ENCODE peak calls at places on chromosome 12, in five cellular contexts. H is PC-9, A is adrenal gland, W is pancreas, E is GM23248. C is an unnamed sample.

GRCh38 chr12:46299846-46300245 is 31.0 kb upstream of the SLC38A1 start:
- DNase-seq in H (no peak), A (no peak), W (no peak), E (no peak), C (no peak)

GRCh38 chr12:53751336-53752191 is at the start of gene CISTR:
- DNase-seq in H (no peak), A (no peak), W (peak; percentile 72), E (peak; percentile 35), C (no peak)

GRCh38 chr12:76790564-76791552 is 26.9 kb downstream of the ZDHHC17 start:
- DNase-seq in H (no peak), A (no peak), W (no peak), E (peak; percentile 46), C (no peak)

GRCh38 chr12:88628856-88629509 is 48.7 kb upstream of the KITLG start:
- DNase-seq in H (no peak), A (no peak), W (no peak), E (no peak), C (no peak)

GRCh38 chr12:112096667-112097066 is 11.9 kb downstream of the NAA25 start:
- DNase-seq in H (peak; percentile 20), A (no peak), W (no peak), E (peak; percentile 89), C (peak; percentile 47)

GRCh38 chr12:57518920-57519757 is 1.2 kb downstream of the DDIT3 start:
- DNase-seq in H (no peak), A (peak; percentile 36), W (no peak), E (peak; percentile 81), C (peak; percentile 47)

GRCh38 chr12:68261947-68262346 is 8.5 kb upstream of the IL22 start:
- DNase-seq in H (no peak), A (no peak), W (no peak), E (no peak), C (no peak)

GRCh38 chr12:20463920-20464524 is 95.7 kb downstream of the PDE3A start:
- DNase-seq in H (no peak), A (no peak), W (no peak), E (peak; percentile 49), C (no peak)

GRCh38 chr12:120693848-120694247 is 6.9 kb downstream of the MLEC start:
- DNase-seq in H (no peak), A (no peak), W (no peak), E (no peak), C (no peak)

GRCh38 chr12:65170245-65170881 is 980 bp downstream of the LEMD3 start:
- DNase-seq in H (peak; percentile 52), A (peak; percentile 54), W (peak; percentile 81), E (peak; percentile 84), C (peak; percentile 68)

GRCh38 chr12:52074006-52074405 is 4.2 kb downstream of the ATG101 start:
- DNase-seq in H (no peak), A (no peak), W (no peak), E (peak; percentile 77), C (no peak)

GRCh38 chr12:74903522-74903921 is 306.1 kb downstream of the KCNC2 start:
- DNase-seq in H (no peak), A (no peak), W (no peak), E (no peak), C (no peak)

GRCh38 chr12:118360785-118361404 is 11.8 kb downstream of the TAOK3 start:
- DNase-seq in H (no peak), A (no peak), W (no peak), E (peak; percentile 81), C (no peak)

GRCh38 chr12:69094606-69095216 is 144.7 kb upstream of the CPSF6 start:
- DNase-seq in H (no peak), A (no peak), W (no peak), E (no peak), C (no peak)

GRCh38 chr12:111768159-111768895 is 1.6 kb downstream of the ALDH2 start:
- DNase-seq in H (no peak), A (no peak), W (no peak), E (no peak), C (no peak)

GRCh38 chr12:110373025-110373876 is 30.3 kb downstream of the ANAPC7 start:
- DNase-seq in H (no peak), A (no peak), W (no peak), E (no peak), C (no peak)

GRCh38 chr12:80195737-80196136 is 96.4 kb downstream of the OTOGL start:
- DNase-seq in H (no peak), A (no peak), W (no peak), E (no peak), C (no peak)

GRCh38 chr12:124737040-124737419 is 126.6 kb downstream of the SCARB1 start:
- DNase-seq in H (no peak), A (no peak), W (no peak), E (no peak), C (peak; percentile 36)

GRCh38 chr12:118035194-118036041 is 18.9 kb downstream of the RFC5 start:
- DNase-seq in H (no peak), A (no peak), W (no peak), E (peak; percentile 74), C (peak; percentile 64)

GRCh38 chr12:63319936-63320633 is 169.1 kb upstream of the AVPR1A start:
- DNase-seq in H (no peak), A (no peak), W (no peak), E (no peak), C (no peak)

GRCh38 chr12:29961231-29961630 is 177.5 kb upstream of the TMTC1 start:
- DNase-seq in H (no peak), A (no peak), W (no peak), E (peak; percentile 33), C (no peak)

GRCh38 chr12:101841069-101841468 is 10.3 kb upstream of the GNPTAB start:
- DNase-seq in H (no peak), A (no peak), W (no peak), E (no peak), C (no peak)

GRCh38 chr12:24820872-24821271 is 128.0 kb downstream of the BCAT1 start:
- DNase-seq in H (no peak), A (no peak), W (no peak), E (peak; percentile 59), C (peak; percentile 50)

GRCh38 chr12:116959845-116960514 is 49.2 kb downstream of the FBXW8 start:
- DNase-seq in H (no peak), A (no peak), W (no peak), E (no peak), C (no peak)

GRCh38 chr12:26704684-26705475 is 128.1 kb downstream of the ITPR2 start:
- DNase-seq in H (no peak), A (no peak), W (no peak), E (peak; percentile 41), C (no peak)

GRCh38 chr12:109765493-109765810 is 51.8 kb downstream of the FAM222A start:
- DNase-seq in H (no peak), A (no peak), W (no peak), E (no peak), C (no peak)

GRCh38 chr12:120688527-120689071 is 1.6 kb downstream of the MLEC start:
- DNase-seq in H (no peak), A (no peak), W (no peak), E (peak; percentile 67), C (peak; percentile 20)

GRCh38 chr12:108468149-108468968 is 46.7 kb upstream of the FICD start:
- DNase-seq in H (no peak), A (peak; percentile 19), W (no peak), E (peak; percentile 56), C (no peak)

GRCh38 chr12:117674313-117674712 is 294.5 kb downstream of the KSR2 start:
- DNase-seq in H (no peak), A (no peak), W (no peak), E (no peak), C (peak; percentile 13)

GRCh38 chr12:64608901-64609542 is 1.3 kb upstream of the RASSF3 start:
- DNase-seq in H (peak; percentile 40), A (peak; percentile 34), W (no peak), E (peak; percentile 68), C (peak; percentile 37)

GRCh38 chr12:9049520-9050133 is 60.3 kb downstream of the KLRG1 start:
- DNase-seq in H (peak; percentile 34), A (no peak), W (no peak), E (peak; percentile 73), C (no peak)

GRCh38 chr12:25194211-25194610 is 749 bp downstream of the DNAI7 start:
- DNase-seq in H (no peak), A (no peak), W (no peak), E (peak; percentile 45), C (no peak)

GRCh38 chr12:1377681-1378080 is 216.7 kb downstream of the FBXL14 start:
- DNase-seq in H (no peak), A (no peak), W (no peak), E (no peak), C (no peak)
- H3K9me3 ChIP-seq in H (no peaks in the 10 kb centered on the region), A (no peaks in the 10 kb centered on the region), W (no peaks in the 10 kb centered on the region), E (no peaks in the 10 kb centered on the region), C (no peaks in the 10 kb centered on the region)

DNA sequence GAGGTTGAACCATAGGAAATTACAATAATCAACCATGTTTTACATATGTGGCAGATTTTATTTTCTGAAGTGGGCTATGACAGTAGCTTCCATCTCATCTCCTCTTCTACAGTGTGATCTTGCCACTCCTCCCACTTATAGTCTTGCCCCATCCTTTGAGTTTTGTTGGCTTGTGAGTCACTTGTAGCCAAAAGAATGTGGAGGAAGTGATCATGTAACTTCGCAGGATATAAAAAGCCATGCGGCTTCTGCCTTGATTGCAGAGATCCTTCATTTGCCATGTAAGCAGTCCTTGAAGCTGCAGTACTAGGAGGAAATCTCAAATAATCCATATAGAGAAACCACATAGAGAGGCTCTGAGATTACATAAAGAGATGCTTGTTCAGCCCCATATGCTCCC is 13.7 kb upstream of the ZNF84 start:
- DNase-seq in H (no peak), A (no peak), W (no peak), E (peak; percentile 5), C (no peak)
- H3K9me3 ChIP-seq in H (peaks cover 8% of the 10 kb centered on the region), A (no peaks in the 10 kb centered on the region), W (no peaks in the 10 kb centered on the region), E (no peaks in the 10 kb centered on the region), C (peaks cover 6% of the 10 kb centered on the region)

DNA sequence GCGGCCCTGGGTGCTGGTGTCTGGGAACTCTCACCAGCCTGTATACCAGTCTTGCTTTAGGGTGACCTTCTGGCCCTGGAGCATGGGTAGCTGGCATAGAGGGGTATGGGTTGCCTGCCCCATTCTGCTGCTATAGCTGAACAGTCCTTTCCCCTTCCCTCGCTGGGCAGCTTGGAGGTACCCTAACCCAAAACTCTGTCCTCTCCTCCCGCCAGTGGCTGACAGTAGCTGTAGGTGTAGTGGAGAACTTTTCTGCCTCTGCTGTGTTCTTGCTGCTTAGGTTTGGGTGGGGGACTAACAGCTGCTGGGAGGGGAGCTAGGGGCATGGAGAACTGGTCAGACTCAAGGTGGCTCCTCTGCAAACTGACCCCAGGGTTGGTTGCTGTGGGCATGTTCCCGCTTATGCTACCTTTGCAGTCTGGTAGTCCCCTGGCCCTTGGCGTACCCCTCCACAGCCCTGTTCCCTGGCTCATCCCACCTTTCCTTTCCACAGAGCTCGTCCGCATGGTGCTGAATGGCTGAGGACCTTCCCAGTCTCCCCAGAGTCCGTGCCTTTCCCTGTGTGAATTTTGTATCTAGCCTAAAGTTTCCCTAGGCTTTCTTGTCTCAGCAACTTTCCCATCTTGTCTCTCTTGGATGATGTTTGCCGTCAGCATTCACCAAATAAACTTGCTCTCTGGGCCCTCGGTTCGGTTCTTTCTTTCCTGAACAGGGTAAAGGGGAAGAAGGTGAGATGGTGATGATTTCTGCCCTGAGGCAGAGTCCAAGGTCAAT is 2.9 kb downstream of the MYL6 start:
- DNase-seq in H (no peak), A (no peak), W (no peak), E (no peak), C (no peak)
- H3K9me3 ChIP-seq in H (no peaks in the 10 kb centered on the region), A (no peaks in the 10 kb centered on the region), W (no peaks in the 10 kb centered on the region), E (no peaks in the 10 kb centered on the region), C (no peaks in the 10 kb centered on the region)

DNA sequence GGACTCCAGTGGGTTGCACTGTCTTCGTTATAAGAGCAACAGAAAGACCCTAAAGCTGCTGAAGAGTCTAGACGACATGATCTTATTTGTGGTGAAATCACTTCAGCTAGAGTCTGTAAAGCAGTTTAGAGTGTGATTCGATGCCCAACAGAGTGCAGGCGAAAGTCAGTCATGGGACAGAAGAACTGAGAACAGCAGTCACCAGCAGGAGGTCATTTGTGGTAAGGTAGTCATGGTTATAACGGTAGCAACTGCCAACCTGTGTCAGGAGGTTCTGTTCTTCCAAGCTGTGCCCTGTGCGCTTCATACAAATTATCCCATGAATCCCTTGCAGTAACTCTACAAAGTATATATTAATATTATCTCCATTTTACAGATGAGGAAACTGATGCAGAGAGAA is 954.1 kb downstream of the AACS start:
- DNase-seq in H (no peak), A (no peak), W (no peak), E (no peak), C (no peak)
- H3K9me3 ChIP-seq in H (no peaks in the 10 kb centered on the region), A (no peaks in the 10 kb centered on the region), W (no peaks in the 10 kb centered on the region), E (no peaks in the 10 kb centered on the region), C (peaks cover 11% of the 10 kb centered on the region)